ENCODE peak calls at places on chromosomes 6 and 20, in five cellular contexts. V, Y, O, Z and G are unnamed samples.
A peak's percentile ranks its signal among the peaks of the same experiment; 100 is the strongest.

GRCh38 chr6:68642081-68642480 is 7.0 kb downstream of the ADGRB3 start:
- DNase-seq in V (no peak), Y (no peak), O (no peak), Z (no peak), G (no peak)

GRCh38 chr6:161273356-161273751 is 507 bp downstream of the AGPAT4 start:
- DNase-seq in V (peak; percentile 73), Y (no peak), O (no peak), Z (no peak), G (peak; percentile 19)

GRCh38 chr6:136111831-136112230 is 138.3 kb downstream of the MTFR2 start:
- DNase-seq in V (no peak), Y (no peak), O (no peak), Z (no peak), G (no peak)

GRCh38 chr20:22502731-22503191 is 81.6 kb downstream of the FOXA2 start:
- DNase-seq in V (no peak), Y (no peak), O (no peak), Z (no peak), G (no peak)

GRCh38 chr6:166942393-166943168 is 13.8 kb downstream of the RNASET2 start:
- DNase-seq in V (peak; percentile 11), Y (peak; percentile 64), O (no peak), Z (no peak), G (no peak)

GRCh38 chr6:151321438-151321837 is 69.9 kb downstream of the ZBTB2 start:
- DNase-seq in V (no peak), Y (no peak), O (no peak), Z (no peak), G (no peak)

GRCh38 chr6:157133856-157134255 is 189.5 kb downstream of the TMEM242 start:
- DNase-seq in V (no peak), Y (no peak), O (no peak), Z (no peak), G (no peak)

GRCh38 chr20:46648903-46649649 is 2.2 kb downstream of the SLC13A3 start:
- DNase-seq in V (no peak), Y (no peak), O (no peak), Z (no peak), G (no peak)

GRCh38 chr6:836276-836853 is 143.4 kb upstream of the EXOC2 start:
- DNase-seq in V (no peak), Y (no peak), O (no peak), Z (no peak), G (no peak)

GRCh38 chr6:157760589-157761330 is 62.3 kb upstream of the SNX9 start:
- DNase-seq in V (peak; percentile 81), Y (no peak), O (no peak), Z (no peak), G (no peak)

GRCh38 chr6:136382676-136383075 is 93.0 kb upstream of the BCLAF1 start:
- DNase-seq in V (no peak), Y (no peak), O (no peak), Z (no peak), G (no peak)

GRCh38 chr20:42530855-42531674 is 658.6 kb downstream of the PTPRT start:
- DNase-seq in V (no peak), Y (no peak), O (peak; percentile 84), Z (no peak), G (peak; percentile 10)

GRCh38 chr6:94893327-94893726 is 684.0 kb upstream of the MANEA start:
- DNase-seq in V (no peak), Y (no peak), O (no peak), Z (no peak), G (no peak)

GRCh38 chr20:57655812-57656161 is 35.6 kb upstream of the ZBP1 start:
- DNase-seq in V (no peak), Y (peak; percentile 10), O (no peak), Z (no peak), G (no peak)

GRCh38 chr6:35945650-35946025 is 24.7 kb upstream of the SRPK1 start:
- DNase-seq in V (no peak), Y (no peak), O (no peak), Z (no peak), G (no peak)

GRCh38 chr6:36827261-36828079 is 11.8 kb downstream of the CPNE5 start:
- DNase-seq in V (peak; percentile 45), Y (no peak), O (no peak), Z (peak; percentile 71), G (peak; percentile 72)

GRCh38 chr20:45316150-45317080 is 8.3 kb upstream of the MATN4 start:
- DNase-seq in V (no peak), Y (no peak), O (no peak), Z (no peak), G (no peak)

GRCh38 chr6:32164295-32164694 is at the start of gene EGFL8:
- DNase-seq in V (no peak), Y (no peak), O (no peak), Z (no peak), G (no peak)

GRCh38 chr20:20267685-20268429 is 100.0 kb upstream of the INSM1 start:
- DNase-seq in V (no peak), Y (no peak), O (peak; percentile 96), Z (no peak), G (peak; percentile 18)

GRCh38 chr6:24667378-24667803 is 514 bp downstream of the ACOT13 start:
- DNase-seq in V (no peak), Y (no peak), O (peak; percentile 54), Z (no peak), G (no peak)

GRCh38 chr6:37417393-37417792 is 15.6 kb upstream of the CMTR1 start:
- DNase-seq in V (no peak), Y (no peak), O (no peak), Z (no peak), G (no peak)